ENCODE peak calls at places on chromosomes 11 and 22, in six cellular contexts. One of them, this sample, is unnamed.

GRCh38 chr11:69320326-69320725 is 26.4 kb downstream of the MYEOV start:
- DNase-seq in NCI-H187: no peak
- DNase-seq in C1 segment of cervical spinal cord: no peak
- DNase-seq in kidney tubule cell: peak; percentile 92
- DNase-seq in RPMI8226: no peak
- DNase-seq in EL: peak; percentile 65
- DNase-seq in this sample: no peak

GRCh38 chr22:37196539-37197450 is 8.7 kb upstream of the C1QTNF6 start:
- DNase-seq in kidney tubule cell: peak; percentile 74
- DNase-seq in C1 segment of cervical spinal cord: peak; percentile 28
- DNase-seq in RPMI8226: no peak
- DNase-seq in EL: peak; percentile 92
- DNase-seq in NCI-H187: no peak
- DNase-seq in this sample: no peak

GRCh38 chr11:117315285-117316196 is 515 bp downstream of the BACE1 start:
- DNase-seq in kidney tubule cell: no peak
- DNase-seq in C1 segment of cervical spinal cord: no peak
- DNase-seq in EL: peak; percentile 21
- DNase-seq in RPMI8226: no peak
- DNase-seq in NCI-H187: no peak
- DNase-seq in this sample: no peak

GRCh38 chr11:130522284-130522961 is 74.0 kb downstream of the ADAMTS15 start:
- DNase-seq in EL: peak; percentile 90
- DNase-seq in kidney tubule cell: peak; percentile 78
- DNase-seq in RPMI8226: no peak
- DNase-seq in C1 segment of cervical spinal cord: peak; percentile 5
- DNase-seq in NCI-H187: no peak
- DNase-seq in this sample: no peak

GRCh38 chr11:3367221-3367620 is 11.7 kb downstream of the ZNF195 start:
- DNase-seq in RPMI8226: no peak
- DNase-seq in NCI-H187: no peak
- DNase-seq in EL: no peak
- DNase-seq in kidney tubule cell: no peak
- DNase-seq in C1 segment of cervical spinal cord: no peak
- DNase-seq in this sample: no peak

GRCh38 chr11:132408877-132409276 is 1038.5 kb downstream of the NTM start:
- DNase-seq in EL: no peak
- DNase-seq in NCI-H187: peak; percentile 32
- DNase-seq in C1 segment of cervical spinal cord: no peak
- DNase-seq in kidney tubule cell: no peak
- DNase-seq in RPMI8226: no peak
- DNase-seq in this sample: peak; percentile 51

GRCh38 chr22:30425327-30425615 is 297 bp upstream of the MTFP1 start:
- DNase-seq in EL: no peak
- DNase-seq in NCI-H187: no peak
- DNase-seq in RPMI8226: no peak
- DNase-seq in kidney tubule cell: no peak
- DNase-seq in C1 segment of cervical spinal cord: no peak
- DNase-seq in this sample: no peak

GRCh38 chr22:28002181-28002700 is 83.2 kb upstream of the PITPNB start:
- DNase-seq in NCI-H187: no peak
- DNase-seq in C1 segment of cervical spinal cord: no peak
- DNase-seq in kidney tubule cell: no peak
- DNase-seq in RPMI8226: no peak
- DNase-seq in EL: no peak
- DNase-seq in this sample: no peak

GRCh38 chr11:71436861-71437260 is 11.3 kb downstream of the DHCR7 start:
- DNase-seq in C1 segment of cervical spinal cord: no peak
- DNase-seq in NCI-H187: no peak
- DNase-seq in kidney tubule cell: no peak
- DNase-seq in RPMI8226: no peak
- DNase-seq in EL: no peak
- DNase-seq in this sample: no peak

GRCh38 chr11:121249039-121249663 is 43.4 kb upstream of the SC5D start:
- DNase-seq in EL: peak; percentile 26
- DNase-seq in RPMI8226: peak; percentile 33
- DNase-seq in C1 segment of cervical spinal cord: no peak
- DNase-seq in NCI-H187: no peak
- DNase-seq in kidney tubule cell: peak; percentile 56
- DNase-seq in this sample: no peak

GRCh38 chr11:129163714-129164164 is 28.4 kb downstream of the ARHGAP32 start:
- DNase-seq in kidney tubule cell: no peak
- DNase-seq in C1 segment of cervical spinal cord: no peak
- DNase-seq in EL: no peak
- DNase-seq in NCI-H187: no peak
- DNase-seq in RPMI8226: no peak
- DNase-seq in this sample: no peak

GRCh38 chr22:26921726-26922125 is 264.3 kb downstream of the MIAT start:
- DNase-seq in EL: no peak
- DNase-seq in C1 segment of cervical spinal cord: no peak
- DNase-seq in NCI-H187: no peak
- DNase-seq in RPMI8226: no peak
- DNase-seq in kidney tubule cell: no peak
- DNase-seq in this sample: no peak

GRCh38 chr11:93525601-93526000 is 17.6 kb downstream of the SMCO4 start:
- DNase-seq in C1 segment of cervical spinal cord: no peak
- DNase-seq in RPMI8226: no peak
- DNase-seq in EL: peak; percentile 17
- DNase-seq in kidney tubule cell: peak; percentile 31
- DNase-seq in NCI-H187: no peak
- DNase-seq in this sample: no peak

GRCh38 chr22:44919691-44920090 is 90.1 kb downstream of the PHF21B start:
- DNase-seq in RPMI8226: no peak
- DNase-seq in NCI-H187: no peak
- DNase-seq in kidney tubule cell: no peak
- DNase-seq in C1 segment of cervical spinal cord: no peak
- DNase-seq in EL: no peak
- DNase-seq in this sample: no peak

GRCh38 chr22:43066844-43067385 is 22.3 kb downstream of the TTLL1 start:
- DNase-seq in kidney tubule cell: peak; percentile 44
- DNase-seq in EL: peak; percentile 79
- DNase-seq in C1 segment of cervical spinal cord: no peak
- DNase-seq in NCI-H187: no peak
- DNase-seq in RPMI8226: no peak
- DNase-seq in this sample: no peak

GRCh38 chr11:61791737-61792309 is 576 bp downstream of the TMEM258 start:
- DNase-seq in kidney tubule cell: peak; percentile 84
- DNase-seq in NCI-H187: no peak
- DNase-seq in RPMI8226: peak; percentile 85
- DNase-seq in EL: peak; percentile 91
- DNase-seq in C1 segment of cervical spinal cord: peak; percentile 88
- DNase-seq in this sample: no peak

GRCh38 chr22:26566994-26567393 is 22.9 kb downstream of the TPST2 start:
- DNase-seq in C1 segment of cervical spinal cord: no peak
- DNase-seq in RPMI8226: no peak
- DNase-seq in kidney tubule cell: no peak
- DNase-seq in NCI-H187: no peak
- DNase-seq in EL: no peak
- DNase-seq in this sample: no peak